ENCODE peak calls at places on chromosomes 16 and 17, in four cellular contexts. One of them, this sample, is unnamed.

GRCh38 chr17:39016193-39017153 is 49.3 kb upstream of the FBXO47 start:
- DNase-seq in CD4-positive, CD25-positive, alpha-beta regulatory T cell: peak; percentile 50
- DNase-seq in SJSA1: no peak
- DNase-seq in dorsolateral prefrontal cortex: no peak
- DNase-seq in this sample: no peak

GRCh38 chr17:30576326-30576861 is 99.2 kb downstream of the GOSR1 start:
- DNase-seq in CD4-positive, CD25-positive, alpha-beta regulatory T cell: peak; percentile 8
- DNase-seq in dorsolateral prefrontal cortex: no peak
- DNase-seq in SJSA1: no peak
- DNase-seq in this sample: no peak

GRCh38 chr17:18009609-18010420 is 29.2 kb downstream of the ATPAF2 start:
- DNase-seq in dorsolateral prefrontal cortex: no peak
- DNase-seq in CD4-positive, CD25-positive, alpha-beta regulatory T cell: no peak
- DNase-seq in SJSA1: no peak
- DNase-seq in this sample: no peak

GRCh38 chr17:78665952-78666920 is 89.0 kb upstream of the DNAH17 start:
- DNase-seq in dorsolateral prefrontal cortex: no peak
- DNase-seq in SJSA1: no peak
- DNase-seq in CD4-positive, CD25-positive, alpha-beta regulatory T cell: peak; percentile 36
- DNase-seq in this sample: no peak

GRCh38 chr16:50156590-50156989 is 3.5 kb downstream of the TENT4B start:
- DNase-seq in SJSA1: no peak
- DNase-seq in dorsolateral prefrontal cortex: no peak
- DNase-seq in CD4-positive, CD25-positive, alpha-beta regulatory T cell: no peak
- DNase-seq in this sample: no peak

GRCh38 chr17:79387783-79388182 is 223.1 kb downstream of the RBFOX3 start:
- DNase-seq in CD4-positive, CD25-positive, alpha-beta regulatory T cell: no peak
- DNase-seq in dorsolateral prefrontal cortex: no peak
- DNase-seq in SJSA1: no peak
- DNase-seq in this sample: no peak

GRCh38 chr16:86303787-86304685 is 206.3 kb upstream of the FOXF1 start:
- DNase-seq in CD4-positive, CD25-positive, alpha-beta regulatory T cell: no peak
- DNase-seq in dorsolateral prefrontal cortex: no peak
- DNase-seq in SJSA1: no peak
- DNase-seq in this sample: no peak

GRCh38 chr17:70123193-70123592 is 46.1 kb upstream of the KCNJ2 start:
- DNase-seq in SJSA1: no peak
- DNase-seq in dorsolateral prefrontal cortex: no peak
- DNase-seq in CD4-positive, CD25-positive, alpha-beta regulatory T cell: no peak
- DNase-seq in this sample: no peak

GRCh38 chr17:66716236-66717026 is 118.5 kb upstream of the CACNG5 start:
- DNase-seq in dorsolateral prefrontal cortex: peak; percentile 66
- DNase-seq in CD4-positive, CD25-positive, alpha-beta regulatory T cell: no peak
- DNase-seq in SJSA1: no peak
- DNase-seq in this sample: no peak

GRCh38 chr17:19716108-19717030 is at the start of gene SLC47A2:
- DNase-seq in CD4-positive, CD25-positive, alpha-beta regulatory T cell: no peak
- DNase-seq in dorsolateral prefrontal cortex: no peak
- DNase-seq in SJSA1: no peak
- DNase-seq in this sample: peak; percentile 75

GRCh38 chr16:84673561-84673960 is 25.2 kb downstream of the KLHL36 start:
- DNase-seq in SJSA1: no peak
- DNase-seq in CD4-positive, CD25-positive, alpha-beta regulatory T cell: no peak
- DNase-seq in dorsolateral prefrontal cortex: no peak
- DNase-seq in this sample: no peak

GRCh38 chr17:35082073-35082657 is 18.7 kb upstream of the RFFL start:
- DNase-seq in SJSA1: peak; percentile 50
- DNase-seq in dorsolateral prefrontal cortex: no peak
- DNase-seq in CD4-positive, CD25-positive, alpha-beta regulatory T cell: peak; percentile 37
- DNase-seq in this sample: no peak

GRCh38 chr17:16661217-16661616 is 7.6 kb upstream of the ZNF624 start:
- DNase-seq in CD4-positive, CD25-positive, alpha-beta regulatory T cell: no peak
- DNase-seq in SJSA1: no peak
- DNase-seq in dorsolateral prefrontal cortex: no peak
- DNase-seq in this sample: no peak

GRCh38 chr16:73014768-73015167 is 33.2 kb downstream of the ZFHX3 start:
- DNase-seq in dorsolateral prefrontal cortex: no peak
- DNase-seq in CD4-positive, CD25-positive, alpha-beta regulatory T cell: no peak
- DNase-seq in SJSA1: no peak
- DNase-seq in this sample: no peak

GRCh38 chr17:4939804-4940624 is at the start of the genes RNF167 and SLC25A11:
- DNase-seq in SJSA1: peak; percentile 97
- DNase-seq in dorsolateral prefrontal cortex: peak; percentile 97
- DNase-seq in CD4-positive, CD25-positive, alpha-beta regulatory T cell: peak; percentile 99
- DNase-seq in this sample: peak; percentile 92

GRCh38 chr16:82295306-82296201 is 125.5 kb upstream of the MPHOSPH6 start:
- DNase-seq in SJSA1: no peak
- DNase-seq in CD4-positive, CD25-positive, alpha-beta regulatory T cell: no peak
- DNase-seq in dorsolateral prefrontal cortex: no peak
- DNase-seq in this sample: no peak

GRCh38 chr17:73013299-73013698 is 79.2 kb downstream of the SLC39A11 start:
- DNase-seq in SJSA1: no peak
- DNase-seq in CD4-positive, CD25-positive, alpha-beta regulatory T cell: no peak
- DNase-seq in dorsolateral prefrontal cortex: no peak
- DNase-seq in this sample: no peak

GRCh38 chr17:30964878-30965277 is 6.0 kb upstream of the RNF135 start:
- DNase-seq in SJSA1: peak; percentile 66
- DNase-seq in CD4-positive, CD25-positive, alpha-beta regulatory T cell: no peak
- DNase-seq in dorsolateral prefrontal cortex: no peak
- DNase-seq in this sample: no peak

GRCh38 chr17:61926831-61927210 is 961 bp downstream of the INTS2 start:
- DNase-seq in SJSA1: no peak
- DNase-seq in dorsolateral prefrontal cortex: no peak
- DNase-seq in CD4-positive, CD25-positive, alpha-beta regulatory T cell: no peak
- DNase-seq in this sample: no peak

GRCh38 chr16:9479008-9479407 is 387.6 kb downstream of the HAPSTR1 start:
- DNase-seq in dorsolateral prefrontal cortex: no peak
- DNase-seq in SJSA1: no peak
- DNase-seq in CD4-positive, CD25-positive, alpha-beta regulatory T cell: no peak
- DNase-seq in this sample: no peak

GRCh38 chr17:17681187-17681743 is at the start of gene RAI1:
- DNase-seq in CD4-positive, CD25-positive, alpha-beta regulatory T cell: peak; percentile 76
- DNase-seq in dorsolateral prefrontal cortex: no peak
- DNase-seq in SJSA1: peak; percentile 83
- DNase-seq in this sample: peak; percentile 57

GRCh38 chr16:60811051-60811608 is 1225.1 kb downstream of the CDH8 start:
- DNase-seq in SJSA1: no peak
- DNase-seq in CD4-positive, CD25-positive, alpha-beta regulatory T cell: no peak
- DNase-seq in dorsolateral prefrontal cortex: peak; percentile 9
- DNase-seq in this sample: no peak

GRCh38 chr17:66313995-66314659 is 11.7 kb downstream of the PRKCA start:
- DNase-seq in CD4-positive, CD25-positive, alpha-beta regulatory T cell: no peak
- DNase-seq in dorsolateral prefrontal cortex: no peak
- DNase-seq in SJSA1: no peak
- DNase-seq in this sample: no peak

GRCh38 chr16:13919330-13919682 is 648 bp upstream of the ERCC4 start:
- DNase-seq in dorsolateral prefrontal cortex: no peak
- DNase-seq in SJSA1: no peak
- DNase-seq in CD4-positive, CD25-positive, alpha-beta regulatory T cell: peak; percentile 61
- DNase-seq in this sample: no peak

GRCh38 chr17:30173649-30174048 is 57.0 kb downstream of the NSRP1 start:
- DNase-seq in SJSA1: no peak
- DNase-seq in dorsolateral prefrontal cortex: no peak
- DNase-seq in CD4-positive, CD25-positive, alpha-beta regulatory T cell: no peak
- DNase-seq in this sample: no peak

GRCh38 chr17:77846531-77847085 is 111.9 kb upstream of the TNRC6C start:
- DNase-seq in SJSA1: no peak
- DNase-seq in CD4-positive, CD25-positive, alpha-beta regulatory T cell: peak; percentile 34
- DNase-seq in dorsolateral prefrontal cortex: no peak
- DNase-seq in this sample: no peak

GRCh38 chr16:66289051-66289680 is 77.3 kb upstream of the CDH5 start:
- DNase-seq in CD4-positive, CD25-positive, alpha-beta regulatory T cell: no peak
- DNase-seq in SJSA1: peak; percentile 36
- DNase-seq in dorsolateral prefrontal cortex: no peak
- DNase-seq in this sample: no peak

GRCh38 chr17:77887464-77888241 is 70.8 kb upstream of the TNRC6C start:
- DNase-seq in dorsolateral prefrontal cortex: peak; percentile 67
- DNase-seq in CD4-positive, CD25-positive, alpha-beta regulatory T cell: peak; percentile 84
- DNase-seq in SJSA1: no peak
- DNase-seq in this sample: peak; percentile 67

GRCh38 chr16:82655315-82655714 is 28.5 kb downstream of the CDH13 start:
- DNase-seq in CD4-positive, CD25-positive, alpha-beta regulatory T cell: peak; percentile 81
- DNase-seq in dorsolateral prefrontal cortex: no peak
- DNase-seq in SJSA1: peak; percentile 92
- DNase-seq in this sample: no peak

GRCh38 chr16:29745126-29745852 is 501 bp downstream of the C16orf54 start:
- DNase-seq in CD4-positive, CD25-positive, alpha-beta regulatory T cell: peak; percentile 35
- DNase-seq in dorsolateral prefrontal cortex: no peak
- DNase-seq in SJSA1: no peak
- DNase-seq in this sample: no peak
- H3K27ac ChIP-seq in CD4-positive, CD25-positive, alpha-beta regulatory T cell: peak overlapping the region; percentile 95
- H3K27ac ChIP-seq in dorsolateral prefrontal cortex: no peak overlapping the region
- H3K27ac ChIP-seq in SJSA1: no peak overlapping the region
- H3K27ac ChIP-seq in this sample: peak overlapping the region; percentile 45

GRCh38 chr17:81479672-81480071 is 32.9 kb downstream of the ACTG1 start:
- DNase-seq in SJSA1: no peak
- DNase-seq in dorsolateral prefrontal cortex: no peak
- DNase-seq in CD4-positive, CD25-positive, alpha-beta regulatory T cell: no peak
- DNase-seq in this sample: no peak

GRCh38 chr17:81480140-81480917 is 32.3 kb downstream of the ACTG1 start:
- DNase-seq in dorsolateral prefrontal cortex: no peak
- DNase-seq in CD4-positive, CD25-positive, alpha-beta regulatory T cell: no peak
- DNase-seq in SJSA1: peak; percentile 83
- DNase-seq in this sample: no peak

GRCh38 chr17:81481815-81482505 is 30.6 kb downstream of the ACTG1 start:
- DNase-seq in CD4-positive, CD25-positive, alpha-beta regulatory T cell: no peak
- DNase-seq in dorsolateral prefrontal cortex: no peak
- DNase-seq in SJSA1: no peak
- DNase-seq in this sample: no peak

GRCh38 chr17:81482673-81483072 is 29.9 kb downstream of the ACTG1 start:
- DNase-seq in dorsolateral prefrontal cortex: no peak
- DNase-seq in SJSA1: no peak
- DNase-seq in CD4-positive, CD25-positive, alpha-beta regulatory T cell: no peak
- DNase-seq in this sample: no peak

DNA sequence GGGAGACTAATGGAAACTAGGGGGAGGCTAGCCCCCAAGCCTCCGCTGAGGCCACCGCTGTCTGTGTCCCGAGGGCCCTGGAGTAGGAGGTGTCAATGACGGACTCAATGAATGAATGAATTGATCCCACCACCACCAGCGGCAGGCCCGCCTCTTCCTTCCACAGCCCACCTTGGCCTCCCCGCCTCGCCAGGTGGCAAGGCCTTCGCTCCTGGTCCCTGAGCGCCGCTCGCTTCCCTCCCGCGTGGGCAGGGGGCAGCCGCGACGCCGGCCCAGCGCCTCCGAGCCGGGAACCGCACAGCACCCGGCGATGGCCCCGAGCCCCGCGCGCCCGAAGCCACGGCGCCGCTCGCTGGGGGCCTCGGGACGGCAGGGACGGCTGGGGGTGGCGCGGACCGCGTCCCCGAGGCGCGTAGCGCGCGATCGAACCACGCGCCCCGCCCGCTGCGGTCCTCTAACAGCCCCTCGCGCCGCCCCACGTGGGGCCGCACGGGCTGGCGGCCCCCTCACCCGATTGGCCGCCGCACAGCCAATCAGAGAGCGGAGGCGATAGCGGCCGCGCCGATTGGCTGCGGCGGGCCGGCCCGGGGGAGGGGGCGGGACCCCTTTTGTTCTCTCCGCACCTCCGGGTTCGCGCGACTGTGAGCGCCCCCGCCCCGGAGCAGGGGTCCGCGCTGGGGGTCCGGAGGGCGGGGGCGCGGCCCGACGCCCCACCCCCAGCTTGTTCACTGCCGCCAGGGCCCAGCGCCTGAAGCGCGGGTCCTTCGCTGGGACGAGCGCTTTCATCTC is 31.4 kb downstream of the ACTG1 start:
- DNase-seq in CD4-positive, CD25-positive, alpha-beta regulatory T cell: peak; percentile 49
- DNase-seq in dorsolateral prefrontal cortex: peak; percentile 63
- DNase-seq in SJSA1: no peak
- DNase-seq in this sample: peak; percentile 68
- H3K27ac ChIP-seq in CD4-positive, CD25-positive, alpha-beta regulatory T cell: no peak overlapping the region
- H3K27ac ChIP-seq in dorsolateral prefrontal cortex: peak overlapping the region; percentile 4
- H3K27ac ChIP-seq in SJSA1: no peak overlapping the region
- H3K27ac ChIP-seq in this sample: peak overlapping the region; percentile 63

DNA sequence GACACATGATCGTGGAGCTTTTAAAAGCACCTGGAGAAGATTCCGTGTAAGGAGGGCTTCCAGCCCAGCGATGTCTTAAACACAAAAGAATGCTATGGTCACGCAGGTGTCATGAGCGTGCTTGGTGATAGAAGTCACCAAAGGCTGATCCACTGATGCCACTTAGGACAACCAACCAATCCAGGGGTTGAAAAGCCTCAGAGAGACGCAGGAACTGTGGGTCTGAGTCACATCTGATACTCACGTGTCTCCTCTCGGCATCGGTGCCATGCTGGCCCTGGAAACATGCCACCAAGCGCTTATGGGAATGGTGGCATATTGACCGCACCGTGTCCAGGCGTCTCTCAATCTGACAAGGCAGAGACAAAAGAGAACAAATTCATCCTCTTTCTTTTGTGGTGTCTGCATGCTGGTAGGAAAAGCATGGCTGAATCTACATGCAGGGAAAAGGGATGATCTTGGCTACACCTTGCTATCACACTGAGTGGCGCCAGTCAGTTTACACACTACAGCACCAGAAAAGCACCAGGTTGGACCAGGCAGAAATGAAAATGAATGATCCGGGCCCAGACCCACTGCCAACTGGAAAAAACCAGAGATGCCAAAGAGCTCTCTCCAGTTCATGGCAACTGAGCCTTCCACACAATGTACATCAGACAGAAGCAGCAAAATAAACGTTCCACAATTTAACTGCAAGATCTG is 38.0 kb downstream of the ARHGAP17 start:
- DNase-seq in CD4-positive, CD25-positive, alpha-beta regulatory T cell: no peak
- DNase-seq in dorsolateral prefrontal cortex: no peak
- DNase-seq in SJSA1: no peak
- DNase-seq in this sample: no peak
- H3K27ac ChIP-seq in CD4-positive, CD25-positive, alpha-beta regulatory T cell: no peak overlapping the region
- H3K27ac ChIP-seq in dorsolateral prefrontal cortex: peak overlapping the region; percentile 65
- H3K27ac ChIP-seq in SJSA1: peak overlapping the region; percentile 79
- H3K27ac ChIP-seq in this sample: no peak overlapping the region

GRCh38 chr16:74460542-74460941 is 39.3 kb upstream of the CLEC18B start:
- DNase-seq in SJSA1: no peak
- DNase-seq in CD4-positive, CD25-positive, alpha-beta regulatory T cell: no peak
- DNase-seq in dorsolateral prefrontal cortex: no peak
- DNase-seq in this sample: no peak
- H3K27ac ChIP-seq in SJSA1: no peak overlapping the region
- H3K27ac ChIP-seq in CD4-positive, CD25-positive, alpha-beta regulatory T cell: no peak overlapping the region
- H3K27ac ChIP-seq in dorsolateral prefrontal cortex: no peak overlapping the region
- H3K27ac ChIP-seq in this sample: no peak overlapping the region

This sample was measured in substantia nigra.